ENCODE peak calls at places on chromosome 9, in four cellular contexts. H is tibial nerve, B is H9, D is pancreas. P is an unnamed sample.
A peak's percentile ranks its signal among the peaks of the same experiment; 100 is the strongest.

GRCh38 chr9:71249729-71250317 is 128.4 kb upstream of the TRPM3 start:
- DNase-seq in H (no peak), B (no peak), D (peak; percentile 31), P (no peak)

GRCh38 chr9:76403352-76403751 is 9.1 kb upstream of the RFK start:
- DNase-seq in H (no peak), B (no peak), D (no peak), P (no peak)

GRCh38 chr9:110579763-110580255 is 268 bp upstream of the SVEP1 start:
- DNase-seq in H (no peak), B (peak; percentile 40), D (no peak), P (peak; percentile 36)

GRCh38 chr9:76162751-76163500 is 231.3 kb downstream of the RFK start:
- DNase-seq in H (no peak), B (peak; percentile 29), D (no peak), P (no peak)

GRCh38 chr9:122463828-122464632 is 13.7 kb downstream of the OR1J1 start:
- DNase-seq in H (no peak), B (peak; percentile 74), D (no peak), P (no peak)

GRCh38 chr9:127915801-127916664 is 808 bp downstream of the ST6GALNAC4 start:
- DNase-seq in H (no peak), B (no peak), D (no peak), P (no peak)

GRCh38 chr9:91185193-91185886 is 176.4 kb downstream of the AUH start:
- DNase-seq in H (peak; percentile 3), B (no peak), D (no peak), P (no peak)

GRCh38 chr9:92947268-92948031 is at the start of gene FGD3:
- DNase-seq in H (no peak), B (peak; percentile 49), D (no peak), P (no peak)

GRCh38 chr9:21862871-21863270 is 60.4 kb downstream of the MTAP start:
- DNase-seq in H (no peak), B (no peak), D (no peak), P (no peak)

GRCh38 chr9:19431361-19432171 is 22.8 kb downstream of the ACER2 start:
- DNase-seq in H (peak; percentile 27), B (no peak), D (peak; percentile 21), P (no peak)

GRCh38 chr9:128104171-128104618 is 23.3 kb downstream of the PTGES2 start:
- DNase-seq in H (no peak), B (no peak), D (peak; percentile 89), P (no peak)

GRCh38 chr9:89360465-89360864 is 42.2 kb downstream of the SECISBP2 start:
- DNase-seq in H (no peak), B (no peak), D (no peak), P (peak; percentile 29)

GRCh38 chr9:128409998-128410397 is 10.7 kb upstream of the CERCAM start:
- DNase-seq in H (no peak), B (no peak), D (no peak), P (no peak)

GRCh38 chr9:119443179-119443578 is 73.9 kb upstream of the BRINP1 start:
- DNase-seq in H (no peak), B (no peak), D (no peak), P (no peak)

GRCh38 chr9:75648021-75648420 is 242.5 kb upstream of the PCSK5 start:
- DNase-seq in H (no peak), B (no peak), D (no peak), P (no peak)

GRCh38 chr9:126126807-126127206 is 199.8 kb upstream of the MVB12B start:
- DNase-seq in H (no peak), B (peak; percentile 15), D (no peak), P (no peak)

GRCh38 chr9:78441396-78441795 is 144.5 kb downstream of the PSAT1 start:
- DNase-seq in H (no peak), B (no peak), D (no peak), P (no peak)

GRCh38 chr9:6356904-6357303 is 28.7 kb downstream of the TPD52L3 start:
- DNase-seq in H (no peak), B (no peak), D (no peak), P (no peak)

GRCh38 chr9:128285033-128285784 is 9.1 kb downstream of the SWI5 start:
- DNase-seq in H (no peak), B (no peak), D (no peak), P (no peak)

GRCh38 chr9:94270009-94270408 is 10.9 kb downstream of the ZNF169 start:
- DNase-seq in H (no peak), B (no peak), D (no peak), P (no peak)

GRCh38 chr9:128136816-128137793 is 9.6 kb upstream of the PTGES2 start:
- DNase-seq in H (no peak), B (no peak), D (no peak), P (peak; percentile 35)

GRCh38 chr9:33146298-33146697 is 20.8 kb downstream of the B4GALT1 start:
- DNase-seq in H (no peak), B (no peak), D (no peak), P (no peak)

GRCh38 chr9:99030082-99030481 is 74.8 kb upstream of the TGFBR1 start:
- DNase-seq in H (no peak), B (no peak), D (no peak), P (no peak)

GRCh38 chr9:91659529-91660294 is 236.1 kb upstream of the NFIL3 start:
- DNase-seq in H (no peak), B (peak; percentile 61), D (no peak), P (no peak)

GRCh38 chr9:132447346-132447745 is 37.3 kb downstream of the CFAP77 start:
- DNase-seq in H (no peak), B (peak; percentile 84), D (no peak), P (no peak)
- TF ChIP-seq CTCF in H (no peak), B (peak; percentile 71), D (no peak), P (no peak)

GRCh38 chr9:112043423-112043822 is 131.7 kb downstream of the SUSD1 start:
- DNase-seq in H (no peak), B (no peak), D (no peak), P (no peak)
- TF ChIP-seq CTCF in H (no peak), B (no peak), D (no peak), P (no peak)

DNA sequence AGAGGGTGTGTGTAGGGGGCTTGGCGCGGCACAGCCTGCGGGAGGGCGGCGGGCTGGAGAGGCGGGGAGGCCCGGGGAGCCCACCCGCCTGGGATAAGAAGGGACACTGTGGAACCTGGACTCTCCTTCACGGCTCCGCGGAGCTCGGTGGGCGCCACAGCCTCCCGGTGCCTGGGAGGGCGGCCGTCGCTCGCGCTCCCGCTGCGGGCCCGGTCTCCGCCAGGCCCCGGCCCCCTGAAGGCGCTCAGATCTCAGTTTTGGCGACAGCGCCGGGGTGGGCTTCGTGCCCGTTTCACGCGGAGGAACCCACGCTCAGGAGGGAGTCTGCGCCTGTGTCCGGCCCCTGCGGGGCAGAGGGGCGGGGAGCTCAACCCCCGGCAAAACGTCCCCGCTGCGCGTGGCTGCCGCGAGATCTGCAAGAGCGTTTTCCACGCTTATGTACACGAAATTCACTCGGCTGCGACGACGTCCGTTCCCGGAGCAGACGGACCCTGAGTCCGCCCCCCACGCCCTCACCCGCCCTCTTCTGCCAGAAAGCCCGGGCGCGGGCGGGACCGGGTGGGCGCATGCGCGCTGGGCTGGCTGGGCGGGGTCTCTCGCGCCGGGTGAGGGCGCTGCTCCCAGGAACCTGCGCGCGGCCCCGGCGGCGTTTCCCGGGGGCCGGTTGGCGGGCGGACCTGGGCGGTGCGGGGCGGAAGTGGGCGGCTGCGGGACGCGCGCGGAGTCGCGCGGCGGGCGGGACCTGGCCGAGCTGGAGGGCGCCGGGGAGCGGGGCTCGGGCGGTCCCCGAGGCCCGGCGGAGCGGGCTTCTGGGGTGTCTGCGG is at the start of gene NELFB:
- DNase-seq in H (peak; percentile 77), B (peak; percentile 90), D (peak; percentile 95), P (peak; percentile 93)
- TF ChIP-seq CTCF in H (no peak), B (no peak), D (no peak), P (no peak)

GRCh38 chr9:131203438-131204219 is 72.7 kb downstream of the FAM78A start:
- DNase-seq in H (no peak), B (peak; percentile 47), D (no peak), P (no peak)
- TF ChIP-seq CTCF in H (no peak), B (peak; percentile 67), D (no peak), P (no peak)